ENCODE peak calls at places on chromosomes 13 and 19, in six cellular contexts. B, G, S, Z, M and L are unnamed samples.

GRCh38 chr13:114259974-114260373 is 21.4 kb upstream of the UPF3A start:
- DNase-seq in G (no peak), S (no peak), Z (no peak), B (peak; percentile 46), M (no peak), L (peak; percentile 93)

GRCh38 chr19:524062-524674 is 7.4 kb upstream of the CDC34 start:
- DNase-seq in G (no peak), Z (no peak), S (no peak), M (no peak), B (peak; percentile 33), L (peak; percentile 59)

GRCh38 chr19:55368701-55369563 is 1.3 kb downstream of the IL11 start:
- DNase-seq in S (no peak), Z (no peak), G (no peak), M (peak; percentile 75), B (no peak), L (no peak)

GRCh38 chr13:25633108-25633507 is 261.3 kb downstream of the ATP8A2 start:
- DNase-seq in G (no peak), B (no peak), Z (no peak), S (no peak), M (no peak), L (no peak)

GRCh38 chr19:6683971-6684370 is 14.0 kb upstream of the TNFSF14 start:
- DNase-seq in S (no peak), B (no peak), G (no peak), Z (no peak), M (no peak), L (no peak)

GRCh38 chr19:3466630-3467029 is 13.7 kb downstream of the SMIM24 start:
- DNase-seq in M (no peak), Z (no peak), G (no peak), S (no peak), B (peak; percentile 25), L (no peak)

GRCh38 chr13:101390461-101390860 is 25.8 kb downstream of the NALCN start:
- DNase-seq in S (no peak), G (no peak), B (no peak), M (no peak), Z (no peak), L (no peak)

GRCh38 chr13:27965343-27965739 is 3.8 kb downstream of the CDX2 start:
- DNase-seq in Z (no peak), M (no peak), S (no peak), B (no peak), G (no peak), L (no peak)

GRCh38 chr19:53158119-53158656 is 665 bp downstream of the ZNF347 start:
- DNase-seq in Z (no peak), M (peak; percentile 14), S (no peak), G (peak; percentile 15), B (peak; percentile 40), L (peak; percentile 7)

GRCh38 chr19:4577020-4577782 is 17.7 kb upstream of the SEMA6B start:
- DNase-seq in S (no peak), B (no peak), Z (no peak), G (no peak), M (no peak), L (no peak)